ENCODE peak calls at places on chromosomes 1 and 21, in nine cellular contexts. B is Calu3, J is Peyer's patch, W is WTC11, I is body of pancreas, Q is thoracic aorta, C is left ventricle myocardium inferior, H is suprapubic skin, Z is mucosa of descending colon. X is an unnamed sample.

GRCh38 chr1:234643111-234643849 is 33.3 kb upstream of the IRF2BP2 start:
- DNase-seq in B (peak), J (no peak), W (no peak), I (peak), Q (no peak), C (no peak), H (no peak), Z (peak), X (no peak)

GRCh38 chr1:32159189-32159588 is 20.3 kb upstream of the TXLNA start:
- DNase-seq in B (no peak), J (no peak), W (no peak), I (no peak), Q (no peak), C (no peak), H (no peak), Z (no peak), X (no peak)

GRCh38 chr1:51630393-51630792 is 13.5 kb downstream of the OSBPL9 start:
- DNase-seq in B (no peak), J (no peak), W (no peak), I (no peak), Q (no peak), C (no peak), H (no peak), Z (no peak), X (no peak)

GRCh38 chr1:41994195-41994894 is 75.6 kb upstream of the HIVEP3 start:
- DNase-seq in B (no peak), J (no peak), W (no peak), I (no peak), Q (no peak), C (no peak), H (no peak), Z (no peak), X (no peak)

GRCh38 chr1:223885614-223886013 is 39.9 kb upstream of the TP53BP2 start:
- DNase-seq in B (no peak), J (no peak), W (no peak), I (no peak), Q (no peak), C (no peak), H (no peak), Z (no peak), X (no peak)

GRCh38 chr1:53603431-53603830 is 135.5 kb downstream of the GLIS1 start:
- DNase-seq in B (no peak), J (no peak), W (no peak), I (no peak), Q (no peak), C (no peak), H (peak), Z (no peak), X (no peak)

GRCh38 chr1:117537291-117537920 is 68.4 kb upstream of the TENT5C start:
- DNase-seq in B (peak), J (no peak), W (peak), I (peak), Q (no peak), C (no peak), H (no peak), Z (peak), X (no peak)

GRCh38 chr21:37257526-37257966 is 9.6 kb downstream of the VPS26C start:
- DNase-seq in B (peak), J (peak), W (no peak), I (peak), Q (no peak), C (peak), H (peak), Z (peak), X (peak)

GRCh38 chr1:200081982-200082272 is 54.4 kb downstream of the NR5A2 start:
- DNase-seq in B (no peak), J (no peak), W (no peak), I (no peak), Q (no peak), C (no peak), H (no peak), Z (no peak), X (no peak)

GRCh38 chr1:11374079-11374747 is 101.2 kb downstream of the UBIAD1 start:
- DNase-seq in B (no peak), J (no peak), W (no peak), I (no peak), Q (no peak), C (no peak), H (no peak), Z (no peak), X (no peak)

GRCh38 chr1:53376742-53377437 is 49.0 kb upstream of the LRP8 start:
- DNase-seq in B (no peak), J (no peak), W (peak), I (no peak), Q (no peak), C (no peak), H (peak), Z (no peak), X (no peak)

GRCh38 chr1:152047607-152047953 is 10.8 kb upstream of the S100A11 start:
- DNase-seq in B (peak), J (no peak), W (no peak), I (peak), Q (peak), C (no peak), H (peak), Z (no peak), X (peak)

GRCh38 chr1:87296220-87296619 is 32.5 kb upstream of the LMO4 start:
- DNase-seq in B (no peak), J (no peak), W (no peak), I (no peak), Q (no peak), C (no peak), H (no peak), Z (no peak), X (no peak)

GRCh38 chr1:153357076-153357852 is 390 bp upstream of the S100A9 start:
- DNase-seq in B (peak), J (peak), W (no peak), I (peak), Q (no peak), C (peak), H (peak), Z (peak), X (no peak)

GRCh38 chr1:200279810-200280411 is 129.9 kb downstream of the ZNF281 start:
- DNase-seq in B (peak), J (peak), W (peak), I (peak), Q (no peak), C (no peak), H (no peak), Z (no peak), X (peak)

GRCh38 chr21:41676198-41676597 is 90.7 kb downstream of the RIPK4 start:
- DNase-seq in B (no peak), J (no peak), W (no peak), I (no peak), Q (no peak), C (no peak), H (no peak), Z (no peak), X (no peak)

GRCh38 chr1:28129150-28129549 is 40.7 kb upstream of the EYA3 start:
- DNase-seq in B (peak), J (no peak), W (no peak), I (no peak), Q (no peak), C (no peak), H (no peak), Z (no peak), X (no peak)

DNA sequence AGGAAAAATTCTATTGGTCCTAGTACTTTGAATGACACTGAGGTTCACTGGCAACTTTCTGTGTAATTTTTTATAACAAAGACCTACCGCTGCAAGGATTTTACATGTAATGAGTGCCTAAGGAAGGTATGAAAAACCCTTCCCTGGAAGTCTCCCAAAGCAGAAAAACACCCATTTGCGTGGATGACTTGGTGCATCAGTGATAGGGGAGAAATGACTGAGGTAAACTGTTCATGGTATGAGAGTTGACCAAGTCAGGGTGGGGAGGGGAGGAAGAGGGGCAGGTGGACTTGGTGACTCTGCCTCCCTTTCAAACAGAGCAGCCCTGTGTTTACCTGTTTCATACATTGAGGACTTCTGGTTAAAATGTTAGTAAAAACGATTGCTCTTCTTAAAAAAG is 78.8 kb upstream of the IPO9 start:
- DNase-seq in B (no peak), J (no peak), W (no peak), I (no peak), Q (no peak), C (no peak), H (no peak), Z (no peak), X (no peak)
- TF ChIP-seq CTCF in B (no peak), J (no peak), W (no peak), I (no peak), Q (no peak), C (no peak), H (no peak), Z (no peak), X (no peak)

GRCh38 chr1:84496498-84496897 is 9.7 kb upstream of the SPATA1 start:
- DNase-seq in B (no peak), J (no peak), W (no peak), I (no peak), Q (no peak), C (no peak), H (no peak), Z (no peak), X (no peak)

GRCh38 chr1:84489766-84490165 is 10.7 kb downstream of the RPF1 start:
- DNase-seq in B (no peak), J (no peak), W (no peak), I (no peak), Q (no peak), C (no peak), H (no peak), Z (no peak), X (no peak)

GRCh38 chr1:84493747-84494146 is 12.4 kb upstream of the SPATA1 start:
- DNase-seq in B (no peak), J (no peak), W (no peak), I (no peak), Q (no peak), C (no peak), H (no peak), Z (no peak), X (no peak)

GRCh38 chr1:84488107-84488506 is 9.0 kb downstream of the RPF1 start:
- DNase-seq in B (no peak), J (no peak), W (no peak), I (no peak), Q (no peak), C (no peak), H (no peak), Z (no peak), X (no peak)

GRCh38 chr1:84492726-84493125 is 13.5 kb upstream of the SPATA1 start:
- DNase-seq in B (no peak), J (no peak), W (no peak), I (no peak), Q (no peak), C (no peak), H (no peak), Z (no peak), X (no peak)
- TF ChIP-seq CTCF in B (no peak), J (no peak), W (no peak), I (no peak), Q (no peak), C (peak), H (no peak), Z (no peak), X (no peak)

DNA sequence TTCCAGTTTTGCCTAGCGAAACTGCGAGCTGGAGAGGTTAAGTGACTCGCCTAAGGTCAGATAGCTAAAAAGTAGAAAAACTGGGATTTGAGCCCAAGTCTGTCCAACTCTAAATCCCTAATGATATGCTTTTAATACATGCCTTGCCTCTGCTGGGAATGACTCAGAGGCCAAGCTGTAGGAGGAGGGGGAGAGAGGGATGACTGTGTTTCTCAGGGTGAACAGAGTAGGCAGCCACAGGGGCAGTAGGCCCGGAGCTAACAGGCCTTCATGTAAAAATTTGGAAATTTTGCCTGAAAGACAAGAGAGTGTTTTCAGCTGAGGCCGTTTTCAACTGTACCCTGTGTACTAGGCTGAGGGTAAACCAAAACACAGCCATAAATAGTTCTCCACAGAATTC is 107.5 kb upstream of the HOOK1 start:
- DNase-seq in B (no peak), J (no peak), W (no peak), I (peak), Q (peak), C (peak), H (no peak), Z (no peak), X (no peak)
- TF ChIP-seq CTCF in B (no peak), J (no peak), W (no peak), I (no peak), Q (no peak), C (no peak), H (no peak), Z (no peak), X (no peak)

DNA sequence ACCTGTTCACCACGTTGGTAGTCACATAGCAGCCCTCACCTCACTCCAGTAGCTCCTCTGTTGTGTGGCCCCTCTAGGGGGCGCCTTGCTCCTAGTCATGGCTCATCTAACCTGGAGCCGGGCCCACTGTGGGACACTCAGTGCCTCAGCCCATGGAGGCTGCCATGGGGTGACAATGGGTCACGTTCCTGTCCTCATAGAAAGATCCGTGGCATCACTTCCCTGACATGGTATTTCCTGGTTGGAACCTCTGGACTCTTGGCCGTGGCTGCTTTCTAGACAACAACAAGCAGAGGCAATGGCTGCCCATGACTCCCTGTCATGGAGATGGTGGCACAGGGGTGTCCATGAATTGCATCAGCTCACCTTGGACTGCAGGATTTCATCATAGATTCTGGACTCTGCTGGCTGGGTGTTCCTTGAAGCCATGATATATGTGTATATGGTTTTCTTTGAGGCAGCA is 27.5 kb upstream of the SLAMF6 start:
- DNase-seq in B (no peak), J (peak), W (peak), I (no peak), Q (no peak), C (no peak), H (no peak), Z (no peak), X (no peak)
- TF ChIP-seq CTCF in B (no peak), J (no peak), W (peak), I (no peak), Q (no peak), C (no peak), H (no peak), Z (no peak), X (no peak)

GRCh38 chr1:88698764-88699163 is 14.7 kb downstream of the PKN2 start:
- DNase-seq in B (no peak), J (no peak), W (no peak), I (no peak), Q (no peak), C (no peak), H (no peak), Z (no peak), X (no peak)

GRCh38 chr1:88698140-88698539 is 14.1 kb downstream of the PKN2 start:
- DNase-seq in B (no peak), J (no peak), W (no peak), I (no peak), Q (no peak), C (no peak), H (no peak), Z (no peak), X (no peak)

GRCh38 chr1:88697503-88697902 is 13.4 kb downstream of the PKN2 start:
- DNase-seq in B (no peak), J (no peak), W (no peak), I (no peak), Q (no peak), C (no peak), H (no peak), Z (no peak), X (no peak)

GRCh38 chr1:88700383-88701013 is 16.4 kb downstream of the PKN2 start:
- DNase-seq in B (no peak), J (no peak), W (no peak), I (no peak), Q (no peak), C (no peak), H (no peak), Z (no peak), X (no peak)

DNA sequence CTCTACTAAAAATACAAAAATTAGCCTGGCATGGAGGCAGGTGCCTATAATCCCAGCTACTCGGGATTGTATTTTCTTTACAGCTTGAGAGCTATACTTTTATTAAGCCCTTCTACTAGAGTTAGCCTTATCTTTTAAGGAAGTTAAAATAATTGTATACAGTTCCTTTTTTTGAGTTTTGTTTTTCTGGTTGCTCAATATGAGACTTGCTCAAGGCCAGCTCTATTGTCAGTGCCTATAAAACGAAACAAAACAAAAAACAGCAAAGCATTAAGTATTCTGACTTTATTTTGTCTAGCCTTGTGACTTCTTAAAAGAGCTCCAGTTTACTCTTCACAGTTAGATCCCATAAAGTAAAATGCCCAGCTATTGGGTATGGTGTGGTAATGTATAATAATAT is 17.2 kb downstream of the PKN2 start:
- DNase-seq in B (no peak), J (no peak), W (no peak), I (peak), Q (no peak), C (no peak), H (no peak), Z (no peak), X (no peak)
- TF ChIP-seq CTCF in B (no peak), J (no peak), W (no peak), I (no peak), Q (no peak), C (no peak), H (no peak), Z (no peak), X (no peak)

DNA sequence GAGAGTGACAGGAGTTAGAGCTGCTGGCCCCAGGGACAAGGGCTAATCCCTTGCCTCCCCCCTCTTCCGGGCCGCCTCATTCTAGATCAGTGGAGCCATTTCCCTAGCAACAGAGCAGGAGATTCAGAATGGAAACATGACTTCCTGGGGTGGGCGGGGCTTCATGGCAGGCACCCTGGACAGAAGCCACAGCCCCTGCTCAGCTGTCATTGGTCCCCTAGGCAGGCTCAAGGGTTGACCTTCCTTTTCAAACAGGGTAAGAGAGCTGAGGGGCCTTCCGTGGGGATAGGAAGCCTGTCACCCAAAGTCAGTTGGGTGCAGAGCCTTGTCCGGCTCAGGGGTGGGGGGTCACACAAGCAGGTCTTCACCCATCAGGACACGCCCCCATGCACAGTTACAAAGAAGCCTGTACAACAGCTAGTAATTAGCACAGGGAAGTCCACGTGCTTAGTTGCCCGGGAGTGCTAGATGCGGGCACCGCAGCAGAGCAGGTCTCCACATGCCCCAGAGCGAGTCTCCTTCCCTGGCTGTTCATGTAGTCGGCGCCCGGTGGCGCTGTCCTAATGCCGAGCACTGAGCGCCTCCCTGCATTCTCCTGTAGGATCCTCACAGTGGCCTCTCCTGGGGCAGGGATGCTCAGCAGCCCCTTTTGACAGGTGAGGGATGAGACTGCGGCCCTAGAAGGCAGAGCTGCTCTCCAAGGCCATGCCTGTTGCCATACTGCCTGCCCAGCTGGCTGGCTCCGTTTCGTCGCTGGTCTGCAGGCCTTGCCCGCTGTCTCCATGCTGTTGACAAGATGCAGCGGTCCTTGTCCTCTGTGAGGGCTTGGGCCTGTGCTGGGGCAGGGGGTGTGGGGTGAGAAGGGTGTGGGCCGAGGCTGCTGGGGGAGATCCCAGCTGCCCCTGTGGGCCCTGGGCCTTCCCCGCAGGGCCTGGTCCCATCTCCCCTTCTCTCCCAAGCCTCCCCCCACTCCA is 5.1 kb downstream of the TMEM201 start:
- DNase-seq in B (peak), J (peak), W (peak), I (peak), Q (no peak), C (peak), H (no peak), Z (peak), X (peak)
- TF ChIP-seq CTCF in B (no peak), J (no peak), W (no peak), I (no peak), Q (no peak), C (no peak), H (no peak), Z (no peak), X (no peak)

GRCh38 chr1:111481387-111482221 is 7.8 kb downstream of the C1orf162 start:
- DNase-seq in B (peak), J (peak), W (peak), I (peak), Q (peak), C (peak), H (peak), Z (peak), X (peak)
- TF ChIP-seq CTCF in B (peak), J (peak), W (peak), I (peak), Q (peak), C (peak), H (peak), Z (peak), X (peak)

GRCh38 chr1:209190591-209191241 is 392.8 kb upstream of the CAMK1G start:
- DNase-seq in B (peak), J (no peak), W (peak), I (peak), Q (no peak), C (no peak), H (no peak), Z (no peak), X (peak)
- TF ChIP-seq CTCF in B (peak), J (peak), W (peak), I (peak), Q (peak), C (peak), H (no peak), Z (no peak), X (peak)

DNA sequence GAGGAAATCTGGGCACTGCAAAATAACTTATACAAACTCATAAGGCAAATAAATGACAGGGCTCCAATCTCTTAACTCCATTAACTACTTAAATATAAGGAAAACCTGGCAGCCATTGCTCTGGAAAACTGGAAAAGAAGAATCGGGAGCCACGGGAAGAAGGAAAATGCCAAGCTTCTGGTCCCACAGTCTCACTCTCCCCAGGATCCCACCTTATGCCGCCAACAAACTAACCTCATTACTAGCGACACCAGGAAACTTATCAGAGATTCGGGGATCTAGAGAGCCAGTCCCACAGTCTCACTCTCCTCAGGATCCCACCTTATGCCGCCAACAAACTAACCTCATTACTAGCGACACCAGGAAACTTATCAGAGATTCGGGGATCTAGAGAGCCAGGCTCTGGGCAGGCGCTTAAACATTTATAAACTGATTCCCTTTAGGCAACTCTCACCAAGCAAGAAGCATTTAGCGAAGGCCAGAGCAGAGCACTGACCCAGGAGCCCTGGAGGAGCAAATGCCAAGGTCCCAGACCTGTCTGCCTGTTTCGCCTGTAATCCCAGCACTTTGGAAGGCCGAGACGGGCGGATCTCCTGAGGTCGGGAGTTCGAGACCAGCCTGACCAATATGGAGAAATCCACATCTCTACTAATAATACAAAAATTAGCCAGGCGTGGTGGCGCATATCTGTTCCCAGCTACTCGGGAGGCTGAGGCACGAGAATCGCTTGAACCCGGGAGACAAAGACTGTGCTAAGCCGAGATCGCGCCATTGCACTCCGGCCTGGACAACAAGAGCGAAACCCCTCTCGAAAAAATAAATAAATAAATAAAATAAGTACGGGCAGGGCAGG is 720 bp downstream of the PSMB2 start:
- DNase-seq in B (peak), J (no peak), W (no peak), I (no peak), Q (no peak), C (no peak), H (no peak), Z (no peak), X (peak)
- TF ChIP-seq CTCF in B (no peak), J (no peak), W (no peak), I (no peak), Q (no peak), C (no peak), H (no peak), Z (no peak), X (no peak)